ENCODE peak calls at places on chromosomes 1 and 21, in five cellular contexts. One of them, this sample, is unnamed.

GRCh38 chr1:153465728-153466625 is 5.5 kb upstream of the S100A7 start:
- DNase-seq in heart left ventricle: peak
- DNase-seq in breast epithelium: no peak
- DNase-seq in esophagus squamous epithelium: no peak
- DNase-seq in lower leg skin: peak
- DNase-seq in this sample: peak

GRCh38 chr1:185861630-185862029 is 127.4 kb downstream of the HMCN1 start:
- DNase-seq in heart left ventricle: no peak
- DNase-seq in breast epithelium: no peak
- DNase-seq in esophagus squamous epithelium: no peak
- DNase-seq in lower leg skin: no peak
- DNase-seq in this sample: no peak

GRCh38 chr1:20701847-20702246 is 16.0 kb downstream of the KIF17 start:
- DNase-seq in heart left ventricle: no peak
- DNase-seq in breast epithelium: no peak
- DNase-seq in esophagus squamous epithelium: no peak
- DNase-seq in lower leg skin: no peak
- DNase-seq in this sample: no peak

GRCh38 chr1:46442317-46443161 is 47.1 kb upstream of the DMBX1 start:
- DNase-seq in heart left ventricle: peak
- DNase-seq in breast epithelium: peak
- DNase-seq in esophagus squamous epithelium: no peak
- DNase-seq in lower leg skin: peak
- DNase-seq in this sample: peak

GRCh38 chr1:215264649-215265048 is 182.1 kb downstream of the KCNK2 start:
- DNase-seq in heart left ventricle: no peak
- DNase-seq in breast epithelium: no peak
- DNase-seq in esophagus squamous epithelium: no peak
- DNase-seq in lower leg skin: no peak
- DNase-seq in this sample: no peak

GRCh38 chr1:48674641-48675040 is 102.0 kb downstream of the BEND5 start:
- DNase-seq in heart left ventricle: no peak
- DNase-seq in breast epithelium: no peak
- DNase-seq in esophagus squamous epithelium: no peak
- DNase-seq in lower leg skin: no peak
- DNase-seq in this sample: no peak

GRCh38 chr1:217407426-217407825 is 223.5 kb downstream of the GPATCH2 start:
- DNase-seq in heart left ventricle: no peak
- DNase-seq in breast epithelium: no peak
- DNase-seq in esophagus squamous epithelium: no peak
- DNase-seq in lower leg skin: no peak
- DNase-seq in this sample: no peak

GRCh38 chr1:36962991-36963390 is 71.3 kb downstream of the GRIK3 start:
- DNase-seq in heart left ventricle: no peak
- DNase-seq in breast epithelium: no peak
- DNase-seq in esophagus squamous epithelium: no peak
- DNase-seq in lower leg skin: no peak
- DNase-seq in this sample: no peak

GRCh38 chr1:2969011-2969869 is 52.0 kb upstream of the ACTRT2 start:
- DNase-seq in heart left ventricle: no peak
- DNase-seq in breast epithelium: peak
- DNase-seq in esophagus squamous epithelium: no peak
- DNase-seq in lower leg skin: no peak
- DNase-seq in this sample: no peak

GRCh38 chr1:85581802-85582686 is 1.5 kb downstream of the CCN1 start:
- DNase-seq in heart left ventricle: peak
- DNase-seq in breast epithelium: peak
- DNase-seq in esophagus squamous epithelium: no peak
- DNase-seq in lower leg skin: no peak
- DNase-seq in this sample: no peak

GRCh38 chr1:66330711-66331110 is 203.2 kb upstream of the SGIP1 start:
- DNase-seq in heart left ventricle: no peak
- DNase-seq in breast epithelium: no peak
- DNase-seq in esophagus squamous epithelium: no peak
- DNase-seq in lower leg skin: no peak
- DNase-seq in this sample: no peak

GRCh38 chr1:183090386-183091006 is 67.3 kb downstream of the LAMC1 start:
- DNase-seq in heart left ventricle: peak
- DNase-seq in breast epithelium: no peak
- DNase-seq in esophagus squamous epithelium: no peak
- DNase-seq in lower leg skin: peak
- DNase-seq in this sample: peak

GRCh38 chr1:33096358-33097005 is 15.5 kb downstream of the AZIN2 start:
- DNase-seq in heart left ventricle: no peak
- DNase-seq in breast epithelium: no peak
- DNase-seq in esophagus squamous epithelium: no peak
- DNase-seq in lower leg skin: no peak
- DNase-seq in this sample: no peak

GRCh38 chr1:235940282-235940681 is 73.6 kb upstream of the LYST start:
- DNase-seq in heart left ventricle: no peak
- DNase-seq in breast epithelium: no peak
- DNase-seq in esophagus squamous epithelium: no peak
- DNase-seq in lower leg skin: no peak
- DNase-seq in this sample: no peak

GRCh38 chr1:63343922-63344321 is 21.6 kb downstream of the FOXD3 start:
- DNase-seq in heart left ventricle: no peak
- DNase-seq in breast epithelium: no peak
- DNase-seq in esophagus squamous epithelium: no peak
- DNase-seq in lower leg skin: no peak
- DNase-seq in this sample: no peak

GRCh38 chr1:32753532-32754281 is 51.1 kb upstream of the SYNC start:
- DNase-seq in heart left ventricle: peak
- DNase-seq in breast epithelium: peak
- DNase-seq in esophagus squamous epithelium: no peak
- DNase-seq in lower leg skin: no peak
- DNase-seq in this sample: no peak

GRCh38 chr1:47651311-47652089 is 213.7 kb downstream of the FOXD2 start:
- DNase-seq in heart left ventricle: peak
- DNase-seq in breast epithelium: no peak
- DNase-seq in esophagus squamous epithelium: no peak
- DNase-seq in lower leg skin: no peak
- DNase-seq in this sample: no peak

GRCh38 chr1:74193908-74194307 is 4.1 kb downstream of the LRRIQ3 start:
- DNase-seq in heart left ventricle: no peak
- DNase-seq in breast epithelium: no peak
- DNase-seq in esophagus squamous epithelium: no peak
- DNase-seq in lower leg skin: no peak
- DNase-seq in this sample: no peak

GRCh38 chr1:143720087-143721023 is 251.4 kb downstream of the FAM72C start:
- DNase-seq in heart left ventricle: no peak
- DNase-seq in breast epithelium: no peak
- DNase-seq in esophagus squamous epithelium: no peak
- DNase-seq in lower leg skin: no peak
- DNase-seq in this sample: no peak

GRCh38 chr1:45246760-45247159 is 40.4 kb upstream of the ZSWIM5 start:
- DNase-seq in heart left ventricle: no peak
- DNase-seq in breast epithelium: no peak
- DNase-seq in esophagus squamous epithelium: no peak
- DNase-seq in lower leg skin: no peak
- DNase-seq in this sample: no peak

GRCh38 chr1:28516518-28516956 is 10.7 kb downstream of the RCC1 start:
- DNase-seq in heart left ventricle: no peak
- DNase-seq in breast epithelium: no peak
- DNase-seq in esophagus squamous epithelium: no peak
- DNase-seq in lower leg skin: no peak
- DNase-seq in this sample: no peak

GRCh38 chr1:172845371-172845770 is 186.5 kb downstream of the FASLG start:
- DNase-seq in heart left ventricle: no peak
- DNase-seq in breast epithelium: no peak
- DNase-seq in esophagus squamous epithelium: no peak
- DNase-seq in lower leg skin: no peak
- DNase-seq in this sample: no peak

DNA sequence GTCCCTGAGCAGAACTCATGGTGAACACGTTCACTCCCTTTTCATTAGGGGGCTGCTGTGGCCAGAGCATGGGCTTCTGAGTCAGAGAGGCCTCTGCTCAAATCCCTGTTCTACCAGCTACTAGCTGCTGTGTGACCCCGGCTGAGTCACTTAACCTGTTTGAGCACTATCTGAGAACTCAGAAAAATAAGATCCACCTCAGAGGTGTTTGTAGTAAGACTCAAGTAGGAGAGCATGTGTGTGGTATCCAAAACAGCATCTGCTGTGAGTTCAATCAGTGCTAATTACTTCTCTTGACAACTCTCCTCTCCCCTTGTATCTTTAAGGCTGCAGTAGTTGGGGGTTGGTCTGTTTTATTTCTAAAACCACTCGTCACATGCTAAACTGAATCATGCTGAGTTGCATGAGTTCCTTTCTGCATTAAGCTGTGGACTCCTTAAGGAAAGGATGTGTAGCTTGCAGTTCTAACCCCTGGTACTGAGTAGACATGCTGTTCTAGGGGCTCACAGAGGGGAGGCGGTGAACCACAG is 39.7 kb upstream of the JUN start:
- DNase-seq in heart left ventricle: no peak
- DNase-seq in breast epithelium: no peak
- DNase-seq in esophagus squamous epithelium: no peak
- DNase-seq in lower leg skin: no peak
- DNase-seq in this sample: no peak
- TF ChIP-seq POLR2A in heart left ventricle: no peak
- TF ChIP-seq POLR2A in breast epithelium: no peak
- TF ChIP-seq POLR2A in esophagus squamous epithelium: no peak
- TF ChIP-seq POLR2A in lower leg skin: no peak
- TF ChIP-seq POLR2A in this sample: no peak

DNA sequence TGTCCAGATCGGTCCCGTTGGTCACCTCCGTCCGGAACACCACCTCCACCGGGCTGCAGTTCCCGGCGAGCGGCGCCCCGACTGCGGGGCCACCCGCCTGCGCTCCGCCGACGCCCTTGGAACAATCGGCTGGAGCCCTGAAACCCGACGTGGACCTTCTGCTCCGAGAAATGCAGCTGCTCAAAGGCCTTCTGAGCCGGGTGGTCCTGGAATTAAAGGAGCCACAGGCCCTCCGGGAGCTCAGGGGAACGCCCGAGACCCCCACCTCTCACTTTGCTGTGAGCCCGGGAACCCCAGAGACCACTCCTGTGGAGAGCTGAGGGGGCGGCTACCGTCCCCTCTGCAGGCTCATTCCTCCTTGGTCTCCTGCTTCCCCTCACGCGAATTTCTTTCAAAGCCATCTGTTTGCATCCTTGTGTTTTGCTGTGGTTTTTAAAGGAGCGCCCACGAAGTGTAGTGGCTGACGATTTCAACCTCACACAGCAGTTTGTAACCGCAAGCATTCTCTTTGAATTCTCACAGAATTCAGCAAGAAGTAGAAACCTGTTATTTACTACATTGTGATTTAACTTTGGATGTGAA is 6.1 kb downstream of the FCRLB start:
- DNase-seq in heart left ventricle: peak
- DNase-seq in breast epithelium: no peak
- DNase-seq in esophagus squamous epithelium: no peak
- DNase-seq in lower leg skin: no peak
- DNase-seq in this sample: peak
- TF ChIP-seq POLR2A in heart left ventricle: no peak
- TF ChIP-seq POLR2A in breast epithelium: no peak
- TF ChIP-seq POLR2A in esophagus squamous epithelium: no peak
- TF ChIP-seq POLR2A in lower leg skin: no peak
- TF ChIP-seq POLR2A in this sample: no peak

GRCh38 chr21:14542638-14543037 is 3.5 kb downstream of the SAMSN1 start:
- DNase-seq in heart left ventricle: no peak
- DNase-seq in breast epithelium: no peak
- DNase-seq in esophagus squamous epithelium: no peak
- DNase-seq in lower leg skin: no peak
- DNase-seq in this sample: no peak

GRCh38 chr21:14548751-14549150 is 2.6 kb upstream of the SAMSN1 start:
- DNase-seq in heart left ventricle: no peak
- DNase-seq in breast epithelium: no peak
- DNase-seq in esophagus squamous epithelium: no peak
- DNase-seq in lower leg skin: no peak
- DNase-seq in this sample: no peak

GRCh38 chr21:14547834-14548513 is 1.9 kb upstream of the SAMSN1 start:
- DNase-seq in heart left ventricle: no peak
- DNase-seq in breast epithelium: no peak
- DNase-seq in esophagus squamous epithelium: no peak
- DNase-seq in lower leg skin: no peak
- DNase-seq in this sample: no peak

GRCh38 chr21:14543983-14544382 is 2.1 kb downstream of the SAMSN1 start:
- DNase-seq in heart left ventricle: no peak
- DNase-seq in breast epithelium: no peak
- DNase-seq in esophagus squamous epithelium: no peak
- DNase-seq in lower leg skin: no peak
- DNase-seq in this sample: no peak

DNA sequence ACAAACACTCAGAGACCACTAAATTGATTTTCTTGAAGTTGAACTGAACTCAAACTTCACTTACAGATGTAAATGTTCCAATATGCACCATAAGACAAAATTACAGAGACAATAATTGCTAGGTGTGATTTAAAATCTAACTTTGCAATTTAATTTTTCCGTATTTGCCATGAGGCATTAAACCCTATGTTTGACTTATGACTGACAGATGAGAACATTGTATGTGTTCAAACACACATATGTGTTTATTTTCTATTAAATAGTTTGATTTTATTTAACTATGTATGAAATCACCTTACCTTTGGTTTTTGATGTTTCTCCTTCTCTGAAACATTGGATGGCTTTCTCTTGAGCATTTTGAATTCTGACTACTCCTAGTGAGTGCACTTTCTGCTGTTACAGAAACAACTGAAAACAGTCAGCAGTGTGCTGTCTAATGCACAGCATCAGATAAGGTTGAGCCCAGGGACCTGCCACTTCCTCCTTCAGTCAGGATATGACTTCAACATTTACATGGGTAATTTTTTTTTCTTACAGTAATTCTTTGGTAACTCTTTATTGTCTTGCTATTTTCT is at the start of gene SAMSN1:
- DNase-seq in heart left ventricle: no peak
- DNase-seq in breast epithelium: no peak
- DNase-seq in esophagus squamous epithelium: peak
- DNase-seq in lower leg skin: peak
- DNase-seq in this sample: no peak
- TF ChIP-seq POLR2A in heart left ventricle: no peak
- TF ChIP-seq POLR2A in breast epithelium: no peak
- TF ChIP-seq POLR2A in esophagus squamous epithelium: no peak
- TF ChIP-seq POLR2A in lower leg skin: no peak
- TF ChIP-seq POLR2A in this sample: no peak

DNA sequence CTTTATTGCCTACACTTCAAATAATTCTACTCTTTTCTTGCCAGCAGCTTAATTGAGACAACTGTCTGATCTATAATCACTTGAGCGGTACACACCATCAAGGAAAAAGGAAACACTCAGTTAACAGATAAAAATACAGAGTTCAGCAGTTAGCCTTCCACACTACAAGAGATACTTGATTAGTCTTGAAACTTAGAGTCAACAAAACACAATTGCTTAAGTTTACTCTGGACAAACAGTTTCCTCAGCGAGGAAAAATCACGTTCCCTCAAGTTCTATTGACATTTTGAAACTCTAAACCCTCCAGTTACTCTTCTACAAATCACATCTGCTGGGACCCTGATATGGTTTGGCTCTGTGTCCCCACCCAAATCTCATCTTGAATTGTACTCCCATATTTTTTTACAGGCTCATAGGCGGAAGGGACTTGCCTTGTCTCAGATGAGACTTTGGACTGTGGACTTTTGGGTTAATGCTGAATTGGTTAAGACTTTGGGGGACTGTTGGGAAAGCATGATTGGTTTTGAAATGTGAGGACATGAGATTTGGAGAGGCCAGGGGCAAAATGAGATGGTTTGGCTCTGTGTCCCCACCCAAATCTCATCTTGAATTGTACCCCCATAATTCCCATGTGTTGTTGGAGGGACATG is 140.4 kb downstream of the CDC7 start:
- DNase-seq in heart left ventricle: no peak
- DNase-seq in breast epithelium: no peak
- DNase-seq in esophagus squamous epithelium: no peak
- DNase-seq in lower leg skin: no peak
- DNase-seq in this sample: no peak
- TF ChIP-seq POLR2A in heart left ventricle: no peak
- TF ChIP-seq POLR2A in breast epithelium: no peak
- TF ChIP-seq POLR2A in esophagus squamous epithelium: no peak
- TF ChIP-seq POLR2A in lower leg skin: no peak
- TF ChIP-seq POLR2A in this sample: no peak

This sample was measured in tibial nerve.